ENCODE peak calls at places on chromosome 6, in four cellular contexts. N, B, Q and V are unnamed samples.

GRCh38 chr6:151257984-151258445 is 18.2 kb downstream of the AKAP12 start:
- DNase-seq in N (no peak), B (no peak), Q (peak; percentile 52), V (no peak)

GRCh38 chr6:166275714-166276166 is 32.5 kb downstream of the PRR18 start:
- DNase-seq in N (peak; percentile 93), B (peak; percentile 57), Q (peak; percentile 15), V (peak; percentile 10)

GRCh38 chr6:7787137-7787575 is 61.3 kb downstream of the BMP6 start:
- DNase-seq in N (no peak), B (peak; percentile 74), Q (peak; percentile 74), V (peak; percentile 39)

GRCh38 chr6:92110390-92110789 is 1309.0 kb downstream of the EPHA7 start:
- DNase-seq in N (no peak), B (no peak), Q (no peak), V (no peak)

GRCh38 chr6:33207569-33208088 is 671 bp upstream of the RING1 start:
- DNase-seq in N (peak; percentile 94), B (peak; percentile 63), Q (peak; percentile 43), V (peak; percentile 24)

GRCh38 chr6:164283574-164283973 is 869.1 kb downstream of the QKI start:
- DNase-seq in N (no peak), B (no peak), Q (no peak), V (no peak)

GRCh38 chr6:166999845-167000253 is 652 bp downstream of the CEP43 start:
- DNase-seq in N (no peak), B (no peak), Q (no peak), V (no peak)

GRCh38 chr6:53461041-53461656 is 83.8 kb downstream of the GCLC start:
- DNase-seq in N (no peak), B (no peak), Q (no peak), V (no peak)

GRCh38 chr6:150514806-150515362 is 84.8 kb upstream of the PLEKHG1 start:
- DNase-seq in N (no peak), B (no peak), Q (no peak), V (no peak)

DNA sequence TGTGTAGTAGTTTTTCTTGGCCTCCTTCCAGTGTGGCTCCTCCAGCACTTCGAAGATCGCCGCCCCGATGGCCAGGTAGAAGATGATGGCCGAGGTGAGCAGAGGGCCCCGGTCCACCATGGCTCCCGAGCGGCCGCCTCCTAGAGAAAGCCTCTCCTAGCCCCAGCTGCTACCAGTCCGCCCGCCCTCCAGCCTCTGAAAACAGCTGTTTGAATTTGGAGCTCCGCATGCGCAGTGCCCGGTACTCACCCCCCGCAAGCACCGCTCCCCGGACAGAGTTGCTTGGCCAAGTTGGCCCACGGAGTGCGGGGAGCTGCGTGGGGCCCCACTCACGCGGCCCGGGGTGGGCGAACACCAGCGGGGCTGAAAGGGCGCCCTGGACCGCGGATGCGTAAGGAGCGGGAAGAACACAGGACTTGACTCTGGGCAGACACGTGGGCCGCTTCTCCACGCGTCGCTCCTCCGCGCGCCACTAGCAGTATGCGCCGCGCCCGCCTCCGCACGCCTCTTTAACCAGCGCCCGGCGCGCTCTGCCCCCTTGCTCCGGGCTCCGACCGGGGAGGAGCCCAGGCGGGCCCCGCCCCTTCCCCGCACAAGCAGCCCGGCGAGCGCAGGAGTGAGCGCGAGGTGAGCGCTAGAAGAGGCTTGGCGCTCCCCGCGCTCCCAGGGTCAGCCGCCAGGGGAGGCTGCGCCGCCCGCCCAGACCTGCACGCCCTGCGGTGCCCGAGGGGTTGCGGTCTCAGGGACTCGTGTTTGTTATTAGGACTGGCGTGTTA is at the start of gene KCNK5:
- DNase-seq in N (peak; percentile 87), B (peak; percentile 46), Q (peak; percentile 2), V (no peak)
- TF ChIP-seq CTCF in N (no peak), B (peak; percentile 30), Q (peak; percentile 8), V (no peak)

DNA sequence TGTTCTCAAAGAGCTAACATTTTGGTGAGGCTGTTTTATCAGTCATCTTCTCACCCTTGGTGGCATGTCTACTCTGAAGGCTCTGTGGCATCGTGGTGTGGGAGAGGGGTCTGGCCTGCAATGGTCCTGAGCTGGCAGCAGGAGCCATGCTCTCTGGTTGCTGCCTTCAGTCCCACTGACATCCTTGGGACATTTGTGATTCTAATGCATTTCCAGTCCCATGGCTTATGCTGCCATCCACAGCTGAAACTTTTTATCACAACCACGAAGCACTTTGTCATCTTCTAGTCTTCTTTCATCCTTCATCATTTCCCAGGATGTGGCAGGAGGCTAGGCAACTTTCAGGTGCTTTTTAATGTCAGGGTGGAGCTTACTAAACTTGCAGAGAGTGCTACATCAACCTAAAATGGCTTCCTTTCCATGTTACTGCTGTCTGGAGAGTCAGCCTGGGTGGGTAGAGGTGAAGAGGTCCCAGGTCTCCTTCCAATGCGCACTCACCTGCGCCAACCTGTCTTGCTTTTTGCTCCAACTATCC is 77.1 kb downstream of the GPR63 start:
- DNase-seq in N (no peak), B (no peak), Q (no peak), V (no peak)
- TF ChIP-seq CTCF in N (no peak), B (no peak), Q (no peak), V (no peak)

GRCh38 chr6:124881898-124882579 is 80.2 kb upstream of the RNF217 start:
- DNase-seq in N (no peak), B (no peak), Q (peak; percentile 62), V (peak; percentile 39)
- TF ChIP-seq CTCF in N (no peak), B (no peak), Q (no peak), V (peak; percentile 11)

GRCh38 chr6:26521485-26522391 is 16.4 kb upstream of the HMGN4 start:
- DNase-seq in N (peak; percentile 96), B (peak; percentile 84), Q (peak; percentile 64), V (peak; percentile 59)
- TF ChIP-seq CTCF in N (no peak), B (peak; percentile 22), Q (peak; percentile 13), V (peak; percentile 72)

DNA sequence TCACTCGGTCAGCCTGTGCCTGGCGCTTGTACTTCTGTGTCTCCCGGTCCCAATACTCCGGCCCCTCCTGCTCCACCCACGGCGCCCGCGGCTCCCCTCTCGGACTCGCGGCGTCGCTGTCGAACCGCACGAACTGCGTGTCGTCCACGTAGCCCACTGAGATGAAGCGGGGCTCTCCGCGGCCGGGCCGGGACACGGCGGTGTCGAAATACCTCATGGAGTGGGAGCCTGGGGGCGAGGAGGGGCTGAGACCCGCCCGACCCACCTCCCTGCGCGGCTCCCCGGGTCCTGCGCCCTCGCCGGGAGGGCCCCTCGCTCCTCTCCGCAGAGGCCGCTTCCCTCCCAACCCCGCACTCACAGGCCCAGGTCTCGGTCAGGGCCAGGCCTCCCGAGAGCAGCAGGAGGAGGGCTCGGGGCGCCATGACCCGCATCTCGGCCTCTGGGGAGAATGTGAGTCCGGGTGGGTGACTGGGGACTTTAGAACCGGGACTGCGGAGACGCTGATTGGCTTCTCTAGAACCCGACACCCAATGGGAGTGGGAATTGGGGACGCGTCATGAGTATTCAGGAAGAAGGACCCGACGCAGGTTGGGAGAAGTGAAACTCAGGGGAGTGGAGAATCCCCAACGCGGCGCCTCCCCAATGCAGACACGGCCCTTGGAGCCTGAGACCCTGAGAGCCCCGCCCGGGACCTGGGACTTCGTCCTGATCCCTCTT is at the start of gene HLA-C:
- DNase-seq in N (peak; percentile 98), B (peak; percentile 92), Q (peak; percentile 95), V (peak; percentile 92)
- TF ChIP-seq CTCF in N (no peak), B (no peak), Q (peak; percentile 11), V (no peak)

DNA sequence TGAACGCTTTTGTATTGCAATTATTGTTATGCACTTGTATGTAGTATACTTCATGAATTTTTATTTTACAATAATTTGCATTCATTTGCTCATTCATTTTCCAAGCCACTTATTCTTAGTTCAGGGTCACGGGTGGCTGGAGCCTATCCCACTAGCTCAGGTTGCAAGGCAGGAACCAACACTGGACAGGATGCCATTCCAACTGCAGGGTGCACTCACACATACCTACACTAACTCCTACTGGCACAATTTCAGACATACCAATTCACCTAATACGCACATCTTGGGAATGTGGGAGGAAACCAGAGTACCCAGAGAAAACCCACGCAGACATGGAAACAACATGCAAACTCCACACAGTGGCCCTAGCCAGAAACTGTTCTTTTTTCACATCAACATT is 61.8 kb downstream of the LMBRD1 start:
- DNase-seq in N (peak; percentile 65), B (no peak), Q (no peak), V (no peak)
- TF ChIP-seq CTCF in N (no peak), B (no peak), Q (no peak), V (no peak)

GRCh38 chr6:73314577-73315492 is 39.2 kb downstream of the DPPA5 start:
- DNase-seq in N (no peak), B (no peak), Q (no peak), V (no peak)

GRCh38 chr6:73309784-73310502 is 44.1 kb downstream of the DPPA5 start:
- DNase-seq in N (no peak), B (peak; percentile 54), Q (peak; percentile 52), V (peak; percentile 46)

GRCh38 chr6:73309534-73309783 is 44.6 kb downstream of the DPPA5 start:
- DNase-seq in N (no peak), B (no peak), Q (no peak), V (no peak)

GRCh38 chr6:73308712-73309533 is 45.2 kb downstream of the DPPA5 start:
- DNase-seq in N (no peak), B (no peak), Q (no peak), V (no peak)
- TF ChIP-seq CTCF in N (no peak), B (no peak), Q (peak; percentile 17), V (peak; percentile 54)

DNA sequence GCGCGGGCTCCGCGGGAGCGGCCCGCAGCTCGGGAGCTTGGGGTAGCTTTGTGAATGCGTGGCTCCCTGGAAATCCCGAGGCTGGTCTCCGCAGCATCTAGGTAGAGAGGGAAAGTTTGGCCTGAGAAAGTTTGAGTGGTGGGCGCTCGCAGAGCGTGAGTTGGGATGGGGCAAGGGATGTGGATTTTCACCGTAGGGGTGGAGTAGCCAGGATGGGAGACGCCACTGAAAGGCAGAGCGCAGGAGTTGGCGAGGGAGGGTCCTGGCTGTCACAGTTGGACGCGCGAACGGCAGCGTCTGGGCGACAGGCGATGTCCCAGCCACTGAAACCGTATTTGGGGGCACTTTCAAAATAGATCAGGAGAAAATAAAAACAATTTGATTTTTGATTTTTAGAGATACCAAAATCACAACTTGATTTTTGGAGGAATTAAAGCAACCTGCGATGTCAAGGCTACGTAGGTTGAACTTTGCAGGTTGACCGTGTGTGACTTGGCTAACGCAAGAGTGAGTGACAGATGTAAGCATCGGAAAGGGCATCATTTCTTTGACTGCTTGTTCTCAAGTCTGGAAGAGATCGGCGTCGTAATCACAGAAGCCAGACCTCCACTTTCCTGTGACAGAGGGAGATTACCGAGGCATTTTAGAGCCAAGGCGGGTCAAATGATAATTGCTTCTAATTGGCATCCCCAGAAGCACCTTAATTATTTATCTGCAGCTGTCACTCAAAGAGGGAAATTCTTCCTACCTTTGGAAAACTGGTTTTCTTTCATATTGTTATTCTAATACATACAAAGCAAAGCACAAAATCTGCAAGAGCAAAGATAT is 646 bp downstream of the HEY2 start:
- DNase-seq in N (no peak), B (no peak), Q (no peak), V (no peak)
- TF ChIP-seq CTCF in N (no peak), B (no peak), Q (no peak), V (no peak)

GRCh38 chr6:78810698-78811097 is 56.7 kb upstream of the IRAK1BP1 start:
- DNase-seq in N (no peak), B (no peak), Q (peak; percentile 31), V (no peak)

GRCh38 chr6:78808933-78809332 is 58.4 kb upstream of the IRAK1BP1 start:
- DNase-seq in N (no peak), B (no peak), Q (no peak), V (no peak)

GRCh38 chr6:78808356-78808891 is 58.9 kb upstream of the IRAK1BP1 start:
- DNase-seq in N (no peak), B (no peak), Q (no peak), V (no peak)

DNA sequence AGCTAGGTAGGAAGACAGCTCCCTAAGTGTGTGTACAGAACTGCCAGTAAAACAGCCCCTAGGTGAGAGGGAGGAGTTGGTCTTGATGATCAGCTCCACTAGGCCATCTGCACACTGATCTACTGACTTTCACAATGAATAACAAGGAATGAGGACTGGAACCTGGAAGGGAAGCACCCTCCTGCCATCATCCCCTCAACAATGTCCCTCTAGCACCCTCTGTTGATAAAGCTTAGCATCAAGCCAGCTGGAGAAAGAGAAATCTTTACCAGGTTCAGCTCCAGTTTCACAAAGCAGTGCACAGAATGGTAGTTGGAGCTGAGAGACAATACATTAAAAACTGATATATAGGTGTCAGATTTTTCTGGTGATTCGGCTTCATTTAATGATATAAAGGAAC is 57.2 kb upstream of the IRAK1BP1 start:
- DNase-seq in N (no peak), B (no peak), Q (peak; percentile 50), V (peak; percentile 46)
- TF ChIP-seq CTCF in N (no peak), B (no peak), Q (peak; percentile 77), V (peak; percentile 77)